ENCODE peak calls at places on chromosomes 6 and 20, in six cellular contexts. R is NB4, F is esophagus squamous epithelium, W is lower leg skin, K is upper lobe of right lung, N is fibroblast of lung. Q is an unnamed sample.

GRCh38 chr6:306641-307061 is 14.4 kb downstream of the DUSP22 start:
- DNase-seq in N (no peak), R (no peak), W (no peak), F (no peak), K (peak), Q (no peak)

GRCh38 chr6:7684076-7684475 is 41.8 kb upstream of the BMP6 start:
- DNase-seq in F (no peak), N (no peak), R (peak), W (no peak), K (no peak), Q (no peak)

GRCh38 chr6:3372184-3372846 is 84.5 kb downstream of the SLC22A23 start:
- DNase-seq in R (no peak), F (no peak), W (no peak), N (no peak), K (no peak), Q (no peak)

GRCh38 chr20:62496525-62497218 is 20.9 kb upstream of the GATA5 start:
- DNase-seq in F (no peak), N (no peak), R (peak), W (no peak), K (no peak), Q (peak)

GRCh38 chr20:36861625-36861874 is 14.4 kb upstream of the TLDC2 start:
- DNase-seq in K (no peak), N (no peak), W (no peak), R (no peak), F (no peak), Q (no peak)

GRCh38 chr20:63568986-63569949 is 4.8 kb downstream of the HELZ2 start:
- DNase-seq in F (no peak), R (peak), K (no peak), W (no peak), N (no peak), Q (no peak)

GRCh38 chr6:72553531-72554202 is 68.2 kb upstream of the KCNQ5 start:
- DNase-seq in F (no peak), K (no peak), N (peak), R (peak), W (no peak), Q (no peak)

GRCh38 chr20:45545754-45546453 is 1.3 kb downstream of the EPPIN start:
- DNase-seq in R (peak), K (no peak), N (peak), F (no peak), W (no peak), Q (peak)

GRCh38 chr6:24908555-24908954 is 27.2 kb downstream of the RIPOR2 start:
- DNase-seq in K (no peak), R (no peak), F (no peak), N (no peak), W (no peak), Q (no peak)

GRCh38 chr20:38751360-38751976 is 3.2 kb downstream of the ACTR5 start:
- DNase-seq in K (no peak), R (peak), N (peak), W (peak), F (no peak), Q (peak)

GRCh38 chr20:17438436-17439039 is 92.6 kb downstream of the BFSP1 start:
- DNase-seq in F (no peak), W (no peak), N (no peak), K (no peak), R (peak), Q (no peak)
- TF ChIP-seq CTCF in F (no peak), W (no peak), N (no peak), K (no peak), R (no peak), Q (no peak)

DNA sequence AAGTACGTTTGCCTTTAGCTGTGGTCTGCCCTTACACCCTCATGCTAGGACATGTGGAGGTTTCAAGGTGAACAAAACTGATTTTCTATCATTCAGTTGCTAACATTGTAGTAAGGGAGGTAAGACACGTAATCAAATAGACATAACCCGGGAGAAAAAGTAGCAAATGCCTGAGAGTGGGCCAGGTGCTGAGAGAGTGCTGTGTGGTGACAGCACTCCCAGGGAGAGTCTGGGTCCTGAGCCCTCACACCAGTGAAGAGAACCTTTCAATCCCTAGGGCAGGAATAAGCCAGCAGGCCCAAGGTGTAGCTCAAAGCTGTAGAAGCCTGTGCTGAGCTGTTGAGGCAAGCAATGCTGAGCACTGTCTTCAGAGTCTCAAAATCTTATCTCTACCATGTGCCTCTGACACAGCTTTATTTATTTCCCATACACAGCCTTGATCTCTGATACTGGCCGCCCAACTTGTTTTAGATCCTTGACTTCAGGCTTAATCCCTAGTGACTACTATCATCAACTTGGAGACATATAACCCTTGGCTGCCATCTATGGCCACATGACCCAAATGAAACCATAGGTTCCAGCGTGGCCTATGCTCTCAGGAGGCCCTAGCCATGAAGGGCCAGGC is 55.2 kb downstream of the TPD52L1 start:
- DNase-seq in W (no peak), F (no peak), N (no peak), R (no peak), K (no peak), Q (no peak)
- TF ChIP-seq CTCF in W (no peak), F (no peak), N (no peak), R (no peak), K (no peak), Q (no peak)

GRCh38 chr20:3614509-3614908 is 48.7 kb downstream of the GFRA4 start:
- DNase-seq in F (no peak), K (no peak), W (no peak), R (no peak), N (peak), Q (no peak)
- TF ChIP-seq CTCF in F (no peak), K (no peak), W (no peak), R (no peak), N (no peak), Q (no peak)

DNA sequence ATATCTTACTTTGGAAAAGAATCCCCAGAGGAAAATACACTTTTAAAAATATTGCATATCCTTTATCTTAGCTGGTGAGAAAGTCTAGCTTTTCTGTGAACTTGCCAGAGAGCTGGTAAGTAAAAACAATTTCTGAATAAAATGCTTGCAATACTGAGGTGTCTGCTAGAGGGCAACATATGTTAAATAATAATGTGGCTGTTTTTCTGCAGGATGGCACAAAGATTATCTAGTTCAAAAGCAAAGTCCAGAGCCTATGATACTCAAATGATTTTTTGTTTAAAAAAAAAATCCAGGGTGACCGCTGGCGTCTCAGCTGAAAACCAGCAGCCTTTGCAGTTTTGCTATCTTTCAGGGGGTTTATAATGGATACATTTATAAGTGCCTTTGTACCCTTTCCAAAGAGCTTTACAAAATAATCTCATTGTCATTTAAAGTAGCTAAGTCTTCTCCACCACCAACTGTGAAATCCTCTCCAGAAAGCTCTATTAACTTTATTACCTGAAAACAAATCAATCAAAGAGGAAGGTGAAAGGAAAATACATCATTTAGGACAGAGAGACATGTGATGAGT is 194.9 kb downstream of the PHACTR1 start:
- DNase-seq in F (no peak), R (peak), N (peak), K (no peak), W (no peak), Q (peak)
- TF ChIP-seq CTCF in F (peak), R (peak), N (peak), K (peak), W (no peak), Q (peak)

GRCh38 chr6:36079596-36079995 is 50.7 kb upstream of the MAPK13 start:
- DNase-seq in F (no peak), K (no peak), R (no peak), W (no peak), N (no peak), Q (no peak)

GRCh38 chr6:36076178-36077088 is 48.8 kb downstream of the MAPK14 start:
- DNase-seq in K (no peak), R (no peak), N (no peak), W (no peak), F (no peak), Q (no peak)

GRCh38 chr6:36078159-36078558 is 50.6 kb downstream of the MAPK14 start:
- DNase-seq in F (no peak), R (no peak), W (no peak), N (no peak), K (no peak), Q (no peak)

GRCh38 chr6:36073587-36073986 is 46.0 kb downstream of the MAPK14 start:
- DNase-seq in K (no peak), R (no peak), N (no peak), F (no peak), W (no peak), Q (no peak)

GRCh38 chr6:36075656-36076055 is 48.0 kb downstream of the MAPK14 start:
- DNase-seq in N (no peak), W (no peak), K (no peak), F (no peak), R (peak), Q (no peak)
- TF ChIP-seq CTCF in N (no peak), W (no peak), K (peak), F (no peak), R (peak), Q (no peak)

GRCh38 chr6:123965894-123966293 is 162.2 kb downstream of the NKAIN2 start:
- DNase-seq in N (peak), F (no peak), R (no peak), K (no peak), W (no peak), Q (no peak)
- TF ChIP-seq CTCF in N (no peak), F (no peak), R (no peak), K (no peak), W (no peak), Q (no peak)

DNA sequence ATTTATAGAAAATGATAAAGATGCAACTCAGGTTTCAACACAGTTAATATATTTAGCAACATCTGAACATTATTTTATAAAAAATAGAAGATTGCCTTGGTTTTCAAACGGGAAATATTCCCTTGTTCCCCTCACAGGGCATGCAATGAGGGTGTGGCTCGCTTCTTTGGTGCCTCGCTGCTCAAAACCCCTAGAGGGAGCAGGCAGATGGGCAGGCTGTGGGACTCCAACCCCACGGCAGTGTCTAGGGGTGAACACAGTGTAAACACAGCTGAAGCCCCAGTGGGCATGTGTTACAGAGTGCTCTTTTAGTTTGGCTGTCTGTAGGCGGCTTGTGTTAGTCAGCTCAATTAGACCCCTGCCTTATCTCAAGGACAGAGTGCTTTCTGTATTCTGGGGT is 560.8 kb upstream of the IMPG1 start:
- DNase-seq in W (no peak), N (no peak), K (no peak), R (peak), F (no peak), Q (no peak)
- TF ChIP-seq CTCF in W (no peak), N (no peak), K (no peak), R (peak), F (no peak), Q (no peak)

DNA sequence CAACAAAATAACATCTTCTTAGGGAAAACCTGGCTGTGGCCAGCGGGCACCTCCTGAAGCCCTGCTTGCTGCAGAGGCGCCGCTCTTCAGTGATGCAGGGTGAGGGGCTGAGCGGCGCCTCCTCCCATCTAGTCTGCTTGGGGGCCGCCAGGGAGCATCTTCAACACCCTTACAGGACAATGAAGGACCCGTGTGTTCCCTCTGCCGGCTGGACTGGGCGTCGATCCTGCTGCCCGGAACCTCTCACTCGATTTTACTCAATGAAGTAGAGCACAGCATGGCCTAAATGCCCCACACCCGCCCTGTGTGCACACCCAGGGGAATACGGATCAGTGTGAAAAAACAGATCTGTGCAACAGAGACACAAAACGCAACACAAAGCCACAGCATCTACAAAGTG is 28.5 kb upstream of the MPC1 start:
- DNase-seq in W (no peak), N (no peak), F (no peak), R (no peak), K (no peak), Q (no peak)
- TF ChIP-seq CTCF in W (no peak), N (no peak), F (no peak), R (no peak), K (no peak), Q (no peak)

DNA sequence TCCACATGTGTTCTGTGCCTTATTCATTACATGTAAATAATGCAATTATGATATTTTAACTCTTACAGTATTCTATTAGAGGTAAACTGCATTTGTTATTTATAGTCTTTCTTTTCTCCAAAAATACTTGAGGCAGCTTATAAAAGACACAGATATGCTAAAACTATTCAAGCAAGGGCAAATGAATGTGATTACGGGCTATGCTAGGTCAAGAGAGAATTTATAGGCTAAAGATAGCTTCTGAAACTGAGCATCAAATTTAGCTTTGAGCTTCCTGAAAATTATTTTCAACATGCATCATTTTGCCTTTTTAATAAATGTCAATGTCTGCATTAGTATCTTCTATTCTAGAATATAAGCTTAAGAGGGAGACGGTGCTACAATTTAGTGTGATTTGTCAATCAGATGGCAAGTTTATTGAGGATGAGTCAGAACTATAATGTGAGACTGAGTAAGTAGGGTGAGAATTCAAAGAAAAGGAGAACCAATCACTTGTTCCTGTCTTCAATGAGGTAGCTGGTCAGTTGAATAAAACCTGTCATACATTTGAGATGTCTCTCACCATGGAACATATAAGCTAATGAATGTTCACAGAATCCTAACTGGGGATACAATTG is 669.4 kb upstream of the CITED2 start:
- DNase-seq in F (no peak), K (no peak), W (no peak), R (peak), N (peak), Q (no peak)
- TF ChIP-seq CTCF in F (no peak), K (no peak), W (no peak), R (no peak), N (no peak), Q (no peak)

DNA sequence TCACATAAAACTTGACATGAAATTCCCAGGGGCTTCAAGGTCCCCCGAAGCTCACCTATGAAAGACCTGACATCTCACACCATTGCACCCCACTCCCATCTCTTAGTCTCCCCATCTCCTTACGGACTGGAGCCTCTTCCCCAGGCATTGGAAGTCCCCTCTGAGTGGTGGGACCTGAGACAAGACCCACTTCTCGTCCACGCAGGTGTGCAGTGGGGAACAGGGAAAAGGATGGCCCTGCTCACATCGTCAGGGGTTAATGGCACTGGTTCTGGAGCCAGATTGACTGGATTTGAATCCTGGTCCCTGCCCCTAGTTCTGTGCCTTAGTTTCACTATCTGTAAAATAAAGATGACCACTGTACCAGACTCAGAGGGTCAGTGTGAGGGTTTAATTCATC is 15.5 kb downstream of the ADGRF1 start:
- DNase-seq in F (no peak), R (no peak), K (no peak), W (no peak), N (no peak), Q (no peak)
- TF ChIP-seq CTCF in F (no peak), R (no peak), K (no peak), W (no peak), N (no peak), Q (no peak)